ENCODE peak calls at places on chromosomes 4 and X, in six cellular contexts. One of them, this sample, is unnamed.

GRCh38 chr4:37631551-37631950 is 54.6 kb downstream of the RELL1 start:
- DNase-seq in fibroblast of the aortic adventitia: peak
- DNase-seq in IMR-90: peak
- DNase-seq in HFFc6: no peak
- DNase-seq in kidney: no peak
- DNase-seq in suprapubic skin: peak
- DNase-seq in this sample: no peak

GRCh38 chr4:186808635-186809018 is 85.0 kb upstream of the FAT1 start:
- DNase-seq in HFFc6: peak
- DNase-seq in kidney: no peak
- DNase-seq in IMR-90: peak
- DNase-seq in fibroblast of the aortic adventitia: peak
- DNase-seq in suprapubic skin: no peak
- DNase-seq in this sample: peak

GRCh38 chrX:109854096-109854495 is 121.0 kb upstream of the ACSL4 start:
- DNase-seq in HFFc6: no peak
- DNase-seq in kidney: no peak
- DNase-seq in fibroblast of the aortic adventitia: no peak
- DNase-seq in suprapubic skin: no peak
- DNase-seq in IMR-90: no peak
- DNase-seq in this sample: no peak

GRCh38 chr4:101914761-101915160 is 124.2 kb downstream of the BANK1 start:
- DNase-seq in IMR-90: no peak
- DNase-seq in fibroblast of the aortic adventitia: no peak
- DNase-seq in HFFc6: no peak
- DNase-seq in suprapubic skin: no peak
- DNase-seq in kidney: no peak
- DNase-seq in this sample: no peak

GRCh38 chr4:57612279-57612678 is 502.1 kb upstream of the IGFBP7 start:
- DNase-seq in HFFc6: no peak
- DNase-seq in kidney: no peak
- DNase-seq in IMR-90: no peak
- DNase-seq in suprapubic skin: no peak
- DNase-seq in fibroblast of the aortic adventitia: no peak
- DNase-seq in this sample: no peak

GRCh38 chrX:103779156-103779555 is 2.5 kb downstream of the PLP1 start:
- DNase-seq in HFFc6: no peak
- DNase-seq in suprapubic skin: no peak
- DNase-seq in fibroblast of the aortic adventitia: peak
- DNase-seq in IMR-90: no peak
- DNase-seq in kidney: no peak
- DNase-seq in this sample: no peak

GRCh38 chr4:4384837-4385236 is 2.1 kb upstream of the NSG1 start:
- DNase-seq in suprapubic skin: no peak
- DNase-seq in kidney: peak
- DNase-seq in HFFc6: peak
- DNase-seq in IMR-90: peak
- DNase-seq in fibroblast of the aortic adventitia: no peak
- DNase-seq in this sample: no peak

GRCh38 chrX:49754238-49754857 is 58.6 kb upstream of the PAGE1 start:
- DNase-seq in fibroblast of the aortic adventitia: peak
- DNase-seq in suprapubic skin: no peak
- DNase-seq in kidney: no peak
- DNase-seq in IMR-90: peak
- DNase-seq in HFFc6: no peak
- DNase-seq in this sample: peak

GRCh38 chrX:50967734-50968133 is 57.2 kb downstream of the BMP15 start:
- DNase-seq in IMR-90: no peak
- DNase-seq in HFFc6: no peak
- DNase-seq in kidney: no peak
- DNase-seq in suprapubic skin: no peak
- DNase-seq in fibroblast of the aortic adventitia: no peak
- DNase-seq in this sample: no peak

GRCh38 chrX:52923781-52924241 is 26.7 kb downstream of the FAM156B start:
- DNase-seq in IMR-90: peak
- DNase-seq in HFFc6: peak
- DNase-seq in kidney: no peak
- DNase-seq in suprapubic skin: no peak
- DNase-seq in fibroblast of the aortic adventitia: peak
- DNase-seq in this sample: no peak

GRCh38 chr4:2837904-2838496 is 5.6 kb upstream of the ADD1 start:
- DNase-seq in fibroblast of the aortic adventitia: peak
- DNase-seq in suprapubic skin: no peak
- DNase-seq in kidney: peak
- DNase-seq in HFFc6: peak
- DNase-seq in IMR-90: peak
- DNase-seq in this sample: no peak

GRCh38 chr4:108683479-108683878 is 33.1 kb downstream of the OSTC start:
- DNase-seq in kidney: no peak
- DNase-seq in fibroblast of the aortic adventitia: peak
- DNase-seq in IMR-90: peak
- DNase-seq in suprapubic skin: no peak
- DNase-seq in HFFc6: peak
- DNase-seq in this sample: no peak

GRCh38 chr4:105624530-105624929 is 72.1 kb downstream of the ARHGEF38 start:
- DNase-seq in kidney: peak
- DNase-seq in fibroblast of the aortic adventitia: peak
- DNase-seq in IMR-90: peak
- DNase-seq in suprapubic skin: no peak
- DNase-seq in HFFc6: peak
- DNase-seq in this sample: peak

GRCh38 chrX:134640914-134641313 is 17.4 kb downstream of the PLAC1 start:
- DNase-seq in fibroblast of the aortic adventitia: no peak
- DNase-seq in suprapubic skin: no peak
- DNase-seq in IMR-90: no peak
- DNase-seq in HFFc6: no peak
- DNase-seq in kidney: no peak
- DNase-seq in this sample: no peak

GRCh38 chrX:3938587-3938986 is 225.1 kb upstream of the PRKX start:
- DNase-seq in fibroblast of the aortic adventitia: no peak
- DNase-seq in IMR-90: no peak
- DNase-seq in HFFc6: no peak
- DNase-seq in kidney: no peak
- DNase-seq in suprapubic skin: no peak
- DNase-seq in this sample: no peak

GRCh38 chrX:140712413-140713173 is 3.0 kb downstream of the LINC00632 start:
- DNase-seq in fibroblast of the aortic adventitia: no peak
- DNase-seq in IMR-90: peak
- DNase-seq in suprapubic skin: peak
- DNase-seq in HFFc6: peak
- DNase-seq in kidney: peak
- DNase-seq in this sample: no peak

GRCh38 chr4:145613546-145614234 is 5.5 kb upstream of the MMAA start:
- DNase-seq in HFFc6: no peak
- DNase-seq in suprapubic skin: no peak
- DNase-seq in IMR-90: no peak
- DNase-seq in fibroblast of the aortic adventitia: no peak
- DNase-seq in kidney: no peak
- DNase-seq in this sample: peak

GRCh38 chrX:119570351-119570835 is 4.0 kb upstream of the UBE2A start:
- DNase-seq in kidney: no peak
- DNase-seq in IMR-90: no peak
- DNase-seq in fibroblast of the aortic adventitia: no peak
- DNase-seq in suprapubic skin: no peak
- DNase-seq in HFFc6: no peak
- DNase-seq in this sample: no peak

GRCh38 chrX:74535633-74536141 is 78.7 kb downstream of the RLIM start:
- DNase-seq in IMR-90: peak
- DNase-seq in kidney: peak
- DNase-seq in fibroblast of the aortic adventitia: peak
- DNase-seq in HFFc6: peak
- DNase-seq in suprapubic skin: peak
- DNase-seq in this sample: peak

GRCh38 chr4:2261110-2261852 is 628 bp downstream of the MXD4 start:
- DNase-seq in kidney: peak
- DNase-seq in HFFc6: peak
- DNase-seq in suprapubic skin: peak
- DNase-seq in fibroblast of the aortic adventitia: peak
- DNase-seq in IMR-90: peak
- DNase-seq in this sample: peak

GRCh38 chr4:38085394-38086150 is 125.4 kb downstream of the PTTG2 start:
- DNase-seq in kidney: no peak
- DNase-seq in fibroblast of the aortic adventitia: peak
- DNase-seq in suprapubic skin: no peak
- DNase-seq in HFFc6: no peak
- DNase-seq in IMR-90: no peak
- DNase-seq in this sample: no peak

GRCh38 chr4:172869621-172870268 is 298.9 kb upstream of the GALNT7 start:
- DNase-seq in IMR-90: no peak
- DNase-seq in HFFc6: no peak
- DNase-seq in kidney: no peak
- DNase-seq in suprapubic skin: no peak
- DNase-seq in fibroblast of the aortic adventitia: no peak
- DNase-seq in this sample: no peak

GRCh38 chrX:43716696-43717095 is 60.6 kb downstream of the MAOA start:
- DNase-seq in fibroblast of the aortic adventitia: no peak
- DNase-seq in IMR-90: no peak
- DNase-seq in HFFc6: no peak
- DNase-seq in suprapubic skin: no peak
- DNase-seq in kidney: no peak
- DNase-seq in this sample: no peak

GRCh38 chrX:141960573-141960972 is 56.9 kb downstream of the MAGEC1 start:
- DNase-seq in IMR-90: no peak
- DNase-seq in kidney: no peak
- DNase-seq in HFFc6: no peak
- DNase-seq in fibroblast of the aortic adventitia: no peak
- DNase-seq in suprapubic skin: no peak
- DNase-seq in this sample: no peak

GRCh38 chrX:15425024-15425423 is 40.8 kb upstream of the VEGFD start:
- DNase-seq in HFFc6: no peak
- DNase-seq in suprapubic skin: no peak
- DNase-seq in fibroblast of the aortic adventitia: no peak
- DNase-seq in kidney: no peak
- DNase-seq in IMR-90: no peak
- DNase-seq in this sample: no peak

GRCh38 chrX:67718926-67719325 is 175.1 kb downstream of the AR start:
- DNase-seq in suprapubic skin: no peak
- DNase-seq in IMR-90: no peak
- DNase-seq in kidney: no peak
- DNase-seq in fibroblast of the aortic adventitia: no peak
- DNase-seq in HFFc6: no peak
- DNase-seq in this sample: no peak

GRCh38 chr4:7762376-7763040 is 177.2 kb downstream of the AFAP1 start:
- DNase-seq in IMR-90: no peak
- DNase-seq in HFFc6: no peak
- DNase-seq in suprapubic skin: no peak
- DNase-seq in kidney: peak
- DNase-seq in fibroblast of the aortic adventitia: no peak
- DNase-seq in this sample: no peak

GRCh38 chr4:182280439-182281111 is 37.4 kb downstream of the TENM3 start:
- DNase-seq in fibroblast of the aortic adventitia: peak
- DNase-seq in HFFc6: peak
- DNase-seq in IMR-90: peak
- DNase-seq in kidney: no peak
- DNase-seq in suprapubic skin: no peak
- DNase-seq in this sample: no peak

GRCh38 chrX:44003975-44004374 is 30.8 kb upstream of the NDP start:
- DNase-seq in fibroblast of the aortic adventitia: peak
- DNase-seq in suprapubic skin: no peak
- DNase-seq in IMR-90: peak
- DNase-seq in HFFc6: no peak
- DNase-seq in kidney: no peak
- DNase-seq in this sample: peak

GRCh38 chr4:24195976-24196736 is 306.3 kb upstream of the PPARGC1A start:
- DNase-seq in IMR-90: peak
- DNase-seq in fibroblast of the aortic adventitia: no peak
- DNase-seq in HFFc6: no peak
- DNase-seq in kidney: no peak
- DNase-seq in suprapubic skin: no peak
- DNase-seq in this sample: no peak
- TF ChIP-seq CTCF in IMR-90: no peak
- TF ChIP-seq CTCF in fibroblast of the aortic adventitia: no peak
- TF ChIP-seq CTCF in HFFc6: no peak
- TF ChIP-seq CTCF in kidney: no peak
- TF ChIP-seq CTCF in suprapubic skin: no peak
- TF ChIP-seq CTCF in this sample: no peak

DNA sequence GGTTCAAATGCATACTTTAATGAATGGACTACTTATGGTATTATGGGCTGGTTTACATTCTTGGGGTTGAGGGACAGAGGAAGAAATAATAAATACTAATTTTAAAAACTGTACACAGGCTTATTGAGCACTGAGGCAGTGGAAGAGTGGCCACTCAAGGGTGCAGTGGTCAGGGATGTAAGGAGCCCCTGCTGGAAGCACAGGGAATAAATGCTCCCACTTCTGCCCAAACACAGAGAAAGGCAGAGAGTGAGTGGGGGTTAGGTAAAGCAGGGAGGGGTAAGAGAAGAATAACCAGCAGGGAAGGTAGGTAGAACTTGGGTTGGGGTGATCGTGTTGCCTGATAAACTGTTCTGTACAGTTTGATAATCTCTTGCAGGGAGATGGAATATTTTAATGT is 60.0 kb downstream of the GAB1 start:
- DNase-seq in IMR-90: peak
- DNase-seq in HFFc6: no peak
- DNase-seq in kidney: no peak
- DNase-seq in fibroblast of the aortic adventitia: no peak
- DNase-seq in suprapubic skin: no peak
- DNase-seq in this sample: no peak
- TF ChIP-seq CTCF in IMR-90: peak
- TF ChIP-seq CTCF in HFFc6: peak
- TF ChIP-seq CTCF in kidney: no peak
- TF ChIP-seq CTCF in fibroblast of the aortic adventitia: no peak
- TF ChIP-seq CTCF in suprapubic skin: no peak
- TF ChIP-seq CTCF in this sample: no peak

GRCh38 chrX:36583674-36584073 is 424.5 kb upstream of the FAM47C start:
- DNase-seq in kidney: no peak
- DNase-seq in IMR-90: no peak
- DNase-seq in fibroblast of the aortic adventitia: no peak
- DNase-seq in suprapubic skin: no peak
- DNase-seq in HFFc6: no peak
- DNase-seq in this sample: no peak
- TF ChIP-seq CTCF in kidney: no peak
- TF ChIP-seq CTCF in IMR-90: no peak
- TF ChIP-seq CTCF in fibroblast of the aortic adventitia: no peak
- TF ChIP-seq CTCF in suprapubic skin: no peak
- TF ChIP-seq CTCF in HFFc6: no peak
- TF ChIP-seq CTCF in this sample: no peak

DNA sequence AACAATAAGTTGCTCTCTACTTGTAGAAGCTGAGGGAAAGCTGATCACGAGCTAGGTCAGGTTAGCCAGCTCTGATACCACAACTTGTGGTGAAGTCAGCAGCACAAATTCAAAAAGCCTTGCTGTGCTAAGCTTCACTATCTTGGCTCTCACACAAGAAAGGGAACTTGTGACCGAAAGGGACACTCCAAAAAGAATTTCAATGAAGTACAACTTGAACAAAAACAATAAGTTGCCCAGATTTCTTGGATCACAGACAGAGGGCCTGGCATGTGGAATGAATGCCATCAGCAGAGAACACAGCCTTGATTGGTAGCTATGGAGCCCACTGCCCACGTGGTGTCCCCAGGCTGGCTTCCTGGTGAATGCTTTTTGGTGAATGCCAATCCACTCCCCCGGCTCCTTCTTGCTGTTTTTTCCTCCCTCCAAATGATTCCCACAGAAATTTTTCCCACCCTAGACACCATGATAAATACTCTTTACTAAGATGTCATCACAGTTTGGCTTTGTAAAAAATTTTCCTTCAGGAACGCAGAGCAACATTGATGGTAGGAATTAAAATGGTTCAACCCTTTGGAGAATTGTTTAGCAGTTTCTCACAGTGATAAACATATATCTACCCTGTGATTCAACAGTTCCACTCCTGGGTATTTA is 82.6 kb downstream of the ANXA3 start:
- DNase-seq in IMR-90: no peak
- DNase-seq in HFFc6: no peak
- DNase-seq in suprapubic skin: no peak
- DNase-seq in fibroblast of the aortic adventitia: peak
- DNase-seq in kidney: no peak
- DNase-seq in this sample: no peak
- TF ChIP-seq CTCF in IMR-90: no peak
- TF ChIP-seq CTCF in HFFc6: no peak
- TF ChIP-seq CTCF in suprapubic skin: no peak
- TF ChIP-seq CTCF in fibroblast of the aortic adventitia: no peak
- TF ChIP-seq CTCF in kidney: no peak
- TF ChIP-seq CTCF in this sample: no peak